ENCODE peak calls at places on chromosomes 13 and 19, in ten cellular contexts. X, M, Q, V, I, O, D, N, C and E are unnamed samples.

GRCh38 chr13:26716984-26717383 is 43.6 kb downstream of the GPR12 start:
- DNase-seq in I (no peak), X (no peak), D (no peak), V (no peak), N (no peak), C (no peak), O (no peak), M (no peak), Q (no peak), E (no peak)

GRCh38 chr19:10760268-10760944 is 42.5 kb downstream of the DNM2 start:
- DNase-seq in Q (no peak), I (peak), M (peak), C (peak), N (no peak), O (no peak), D (no peak), X (no peak), V (no peak), E (no peak)

GRCh38 chr13:106700007-106700950 is 132.3 kb upstream of the ARGLU1 start:
- DNase-seq in M (no peak), X (no peak), C (peak), I (no peak), N (no peak), D (no peak), Q (no peak), V (no peak), O (no peak), E (no peak)

GRCh38 chr19:4537953-4538600 is 1.8 kb downstream of the LRG1 start:
- DNase-seq in N (no peak), X (no peak), V (no peak), M (no peak), C (no peak), I (no peak), Q (no peak), D (no peak), O (peak), E (no peak)

GRCh38 chr19:4997297-4997696 is 28.4 kb downstream of the KDM4B start:
- DNase-seq in I (no peak), D (no peak), V (no peak), N (no peak), X (no peak), O (no peak), M (no peak), Q (no peak), C (no peak), E (no peak)

GRCh38 chr19:19661675-19662251 is 1.7 kb downstream of the ATP13A1 start:
- DNase-seq in C (no peak), X (no peak), M (no peak), O (peak), D (no peak), I (peak), Q (no peak), N (no peak), V (no peak), E (no peak)

GRCh38 chr13:84479656-84480055 is 597.4 kb upstream of the SLITRK1 start:
- DNase-seq in D (no peak), M (peak), X (no peak), N (no peak), Q (no peak), C (peak), O (no peak), I (no peak), V (no peak), E (no peak)

GRCh38 chr13:95480131-95480545 is 72.4 kb upstream of the CLDN10 start:
- DNase-seq in M (no peak), C (no peak), Q (no peak), D (peak), N (no peak), I (peak), O (no peak), V (no peak), X (peak), E (no peak)

GRCh38 chr13:102376314-102376713 is 25.5 kb downstream of the FGF14 start:
- DNase-seq in O (no peak), V (no peak), X (no peak), N (no peak), M (no peak), D (no peak), I (no peak), Q (no peak), C (no peak), E (no peak)